ENCODE peak calls at places on chromosomes 1 and 21, in ten cellular contexts. A is neural crest cell; P is nephron progenitor cell; C is GM12892; D is NCI-H1417; M is colonic mucosa; T is naive thymus-derived CD4-positive, alpha-beta T cell; O is mesothelial cell of epicardium; J is stimulated activated CD8-positive, alpha-beta memory T cell treated with anti-CD3 and anti-CD28 coated beads, Interleukin-4, amount 100 ng/mL, for 24 hours; E is psoas muscle. U is an unnamed sample.

GRCh38 chr21:39004776-39005605 is 178.3 kb downstream of the PSMG1 start:
- DNase-seq in A (no peak), P (no peak), C (no peak), D (peak), M (peak), T (no peak), O (no peak), J (no peak), E (no peak), U (no peak)

GRCh38 chr1:223326776-223327175 is 37.2 kb downstream of the SUSD4 start:
- DNase-seq in A (no peak), P (no peak), C (no peak), D (no peak), M (no peak), T (no peak), O (no peak), J (no peak), E (no peak), U (no peak)

GRCh38 chr1:39540504-39541031 is 36.0 kb downstream of the PABPC4 start:
- DNase-seq in A (no peak), P (no peak), C (no peak), D (no peak), M (no peak), T (no peak), O (no peak), J (no peak), E (peak), U (peak)

GRCh38 chr1:118461154-118461553 is 276.1 kb upstream of the SPAG17 start:
- DNase-seq in A (no peak), P (no peak), C (no peak), D (no peak), M (no peak), T (no peak), O (no peak), J (no peak), E (no peak), U (no peak)

GRCh38 chr1:215526147-215526845 is 40.8 kb upstream of the KCTD3 start:
- DNase-seq in A (no peak), P (no peak), C (no peak), D (peak), M (no peak), T (peak), O (no peak), J (no peak), E (no peak), U (no peak)

GRCh38 chr1:24457866-24458265 is 42.3 kb downstream of the NIPAL3 start:
- DNase-seq in A (no peak), P (no peak), C (no peak), D (no peak), M (no peak), T (no peak), O (no peak), J (no peak), E (no peak), U (peak)

GRCh38 chr1:55007626-55008025 is 8.9 kb downstream of the BSND start:
- DNase-seq in A (no peak), P (no peak), C (no peak), D (no peak), M (no peak), T (no peak), O (no peak), J (no peak), E (no peak), U (no peak)

GRCh38 chr1:210236840-210237409 is 4.3 kb downstream of the SERTAD4 start:
- DNase-seq in A (no peak), P (no peak), C (no peak), D (no peak), M (no peak), T (no peak), O (no peak), J (no peak), E (peak), U (peak)

GRCh38 chr1:44701141-44701573 is 26.6 kb downstream of the ARMH1 start:
- DNase-seq in A (no peak), P (peak), C (no peak), D (no peak), M (no peak), T (no peak), O (no peak), J (no peak), E (no peak), U (no peak)

GRCh38 chr1:98251497-98251896 is 330.7 kb upstream of the DPYD start:
- DNase-seq in A (no peak), P (no peak), C (no peak), D (no peak), M (no peak), T (no peak), O (no peak), J (no peak), E (no peak), U (no peak)

GRCh38 chr1:1161683-1162079 is 12.0 kb upstream of the TTLL10 start:
- DNase-seq in A (no peak), P (no peak), C (no peak), D (no peak), M (no peak), T (no peak), O (no peak), J (no peak), E (no peak), U (no peak)

GRCh38 chr1:182143825-182144661 is 82.5 kb upstream of the ZNF648 start:
- DNase-seq in A (peak), P (peak), C (no peak), D (peak), M (peak), T (no peak), O (no peak), J (no peak), E (peak), U (peak)

GRCh38 chr1:17236779-17237601 is 11.9 kb upstream of the PADI3 start:
- DNase-seq in A (peak), P (peak), C (peak), D (peak), M (peak), T (peak), O (peak), J (peak), E (peak), U (peak)

GRCh38 chr1:162216604-162217003 is 147.1 kb downstream of the NOS1AP start:
- DNase-seq in A (no peak), P (no peak), C (no peak), D (no peak), M (no peak), T (no peak), O (no peak), J (no peak), E (no peak), U (no peak)

GRCh38 chr1:243790404-243790803 is 59.6 kb downstream of the AKT3 start:
- DNase-seq in A (no peak), P (no peak), C (no peak), D (no peak), M (no peak), T (no peak), O (no peak), J (no peak), E (no peak), U (no peak)

GRCh38 chr1:18955442-18956188 is 861 bp downstream of the IFFO2 start:
- DNase-seq in A (peak), P (peak), C (no peak), D (peak), M (peak), T (peak), O (peak), J (no peak), E (peak), U (no peak)

GRCh38 chr1:181936768-181937581 is 124.5 kb downstream of the ZNF648 start:
- DNase-seq in A (peak), P (peak), C (peak), D (peak), M (peak), T (peak), O (no peak), J (no peak), E (no peak), U (peak)

GRCh38 chr1:101756411-101756810 is 240.3 kb downstream of the OLFM3 start:
- DNase-seq in A (no peak), P (no peak), C (no peak), D (no peak), M (no peak), T (no peak), O (no peak), J (no peak), E (no peak), U (no peak)

GRCh38 chr1:35220976-35221375 is 28.0 kb upstream of the SFPQ start:
- DNase-seq in A (peak), P (no peak), C (peak), D (no peak), M (no peak), T (no peak), O (no peak), J (no peak), E (no peak), U (no peak)

U was measured in lower leg skin.